ENCODE peak calls at places on chromosome 1, in nine cellular contexts. H, O, M, P, X, V, Z, F and R are unnamed samples.

GRCh38 chr1:56376188-56376984 is 203.0 kb downstream of the PLPP3 start:
- DNase-seq in H (no peak), O (no peak), M (peak), P (peak), X (no peak), V (no peak), Z (no peak), F (peak), R (peak)

GRCh38 chr1:39964552-39964951 is 9.6 kb downstream of the MFSD2A start:
- DNase-seq in H (no peak), O (no peak), M (no peak), P (no peak), X (no peak), V (no peak), Z (no peak), F (no peak), R (no peak)

GRCh38 chr1:197841158-197841557 is 61.3 kb upstream of the C1orf53 start:
- DNase-seq in H (no peak), O (no peak), M (no peak), P (no peak), X (no peak), V (no peak), Z (no peak), F (no peak), R (no peak)

GRCh38 chr1:50735443-50735842 is 224.6 kb downstream of the FAF1 start:
- DNase-seq in H (no peak), O (no peak), M (peak), P (no peak), X (peak), V (no peak), Z (peak), F (no peak), R (no peak)

GRCh38 chr1:38114231-38114630 is 67.6 kb upstream of the POU3F1 start:
- DNase-seq in H (peak), O (no peak), M (no peak), P (peak), X (no peak), V (no peak), Z (peak), F (no peak), R (no peak)

GRCh38 chr1:186739515-186739914 is 59.3 kb upstream of the PTGS2 start:
- DNase-seq in H (no peak), O (no peak), M (no peak), P (no peak), X (no peak), V (no peak), Z (no peak), F (no peak), R (no peak)

GRCh38 chr1:104341944-104342343 is 592.2 kb downstream of the AMY1C start:
- DNase-seq in H (no peak), O (no peak), M (no peak), P (no peak), X (no peak), V (no peak), Z (no peak), F (no peak), R (no peak)

GRCh38 chr1:153288634-153289275 is 24.0 kb downstream of the PGLYRP3 start:
- DNase-seq in H (no peak), O (peak), M (peak), P (no peak), X (no peak), V (no peak), Z (peak), F (no peak), R (peak)

GRCh38 chr1:41359211-41360073 is 1.8 kb upstream of the FOXO6 start:
- DNase-seq in H (no peak), O (no peak), M (no peak), P (peak), X (no peak), V (no peak), Z (no peak), F (peak), R (no peak)

GRCh38 chr1:208844158-208844557 is 600.0 kb upstream of the PLXNA2 start:
- DNase-seq in H (no peak), O (no peak), M (no peak), P (no peak), X (no peak), V (no peak), Z (no peak), F (no peak), R (no peak)